ENCODE peak calls at places on chromosomes 11 and 22, in nine cellular contexts. U, Z, V, K, T, J, Q, H and F are unnamed samples.

GRCh38 chr11:836700-837099 is 3.9 kb downstream of the CD151 start:
- DNase-seq in U (no peak), Z (no peak), V (no peak), K (no peak), T (no peak), J (no peak), Q (no peak), H (no peak), F (no peak)

GRCh38 chr22:31160328-31160978 is 471 bp downstream of the RNF185 start:
- DNase-seq in U (no peak), Z (no peak), V (peak), K (no peak), T (no peak), J (peak), Q (no peak), H (no peak), F (no peak)

GRCh38 chr11:95296621-95297025 is 65.6 kb upstream of the SESN3 start:
- DNase-seq in U (no peak), Z (no peak), V (no peak), K (no peak), T (no peak), J (no peak), Q (no peak), H (no peak), F (no peak)

GRCh38 chr11:10205928-10206327 is 88.1 kb downstream of the SBF2 start:
- DNase-seq in U (no peak), Z (no peak), V (no peak), K (no peak), T (no peak), J (no peak), Q (no peak), H (peak), F (peak)

GRCh38 chr11:59208956-59209355 is 3.8 kb downstream of the MPEG1 start:
- DNase-seq in U (no peak), Z (peak), V (no peak), K (no peak), T (no peak), J (no peak), Q (no peak), H (no peak), F (no peak)

GRCh38 chr22:29218758-29219408 is 13.2 kb downstream of the EMID1 start:
- DNase-seq in U (no peak), Z (no peak), V (no peak), K (peak), T (no peak), J (no peak), Q (no peak), H (no peak), F (peak)

GRCh38 chr11:78379039-78379670 is 38.5 kb downstream of the GAB2 start:
- DNase-seq in U (no peak), Z (no peak), V (peak), K (no peak), T (no peak), J (peak), Q (no peak), H (no peak), F (no peak)

GRCh38 chr11:46348566-46348981 is 1.3 kb downstream of the DGKZ start:
- DNase-seq in U (no peak), Z (no peak), V (no peak), K (no peak), T (no peak), J (no peak), Q (no peak), H (no peak), F (no peak)

GRCh38 chr22:19824197-19825015 is 30.3 kb downstream of the GNB1L start:
- DNase-seq in U (no peak), Z (no peak), V (no peak), K (peak), T (no peak), J (no peak), Q (no peak), H (no peak), F (peak)

GRCh38 chr11:116948375-116948774 is 111.0 kb upstream of the APOA1 start:
- DNase-seq in U (no peak), Z (peak), V (peak), K (no peak), T (no peak), J (peak), Q (no peak), H (no peak), F (no peak)

GRCh38 chr11:73367482-73368024 is 8.6 kb upstream of the RELT start:
- DNase-seq in U (no peak), Z (no peak), V (no peak), K (no peak), T (no peak), J (no peak), Q (no peak), H (no peak), F (no peak)

GRCh38 chr11:65873280-65874156 is 918 bp upstream of the EFEMP2 start:
- DNase-seq in U (peak), Z (no peak), V (peak), K (peak), T (peak), J (peak), Q (peak), H (peak), F (peak)

GRCh38 chr22:42074846-42075245 is 798 bp downstream of the PHETA2 start:
- DNase-seq in U (no peak), Z (no peak), V (no peak), K (peak), T (no peak), J (no peak), Q (no peak), H (no peak), F (no peak)

GRCh38 chr11:10452211-10452767 is 2.8 kb upstream of the AMPD3 start:
- DNase-seq in U (no peak), Z (no peak), V (no peak), K (no peak), T (no peak), J (peak), Q (no peak), H (no peak), F (peak)

GRCh38 chr11:19441752-19442553 is 201.2 kb upstream of the E2F8 start:
- DNase-seq in U (no peak), Z (peak), V (no peak), K (no peak), T (peak), J (peak), Q (no peak), H (no peak), F (no peak)

GRCh38 chr11:2522636-2523255 is 77.9 kb downstream of the KCNQ1 start:
- DNase-seq in U (no peak), Z (no peak), V (no peak), K (peak), T (no peak), J (no peak), Q (no peak), H (peak), F (peak)

GRCh38 chr11:11984563-11984962 is 23.9 kb downstream of the DKK3 start:
- DNase-seq in U (no peak), Z (no peak), V (no peak), K (peak), T (no peak), J (no peak), Q (no peak), H (no peak), F (no peak)

GRCh38 chr11:102476069-102476468 is 23.5 kb upstream of the TMEM123 start:
- DNase-seq in U (no peak), Z (no peak), V (no peak), K (no peak), T (no peak), J (no peak), Q (no peak), H (no peak), F (no peak)

GRCh38 chr11:4891996-4892640 is 10.4 kb downstream of the OR51T1 start:
- DNase-seq in U (no peak), Z (peak), V (peak), K (no peak), T (no peak), J (peak), Q (no peak), H (no peak), F (peak)

GRCh38 chr22:50443202-50443601 is 31.6 kb downstream of the SBF1 start:
- DNase-seq in U (no peak), Z (no peak), V (no peak), K (no peak), T (no peak), J (no peak), Q (no peak), H (no peak), F (no peak)

GRCh38 chr11:78370406-78371172 is 47.0 kb downstream of the GAB2 start:
- DNase-seq in U (no peak), Z (no peak), V (no peak), K (no peak), T (no peak), J (no peak), Q (no peak), H (no peak), F (no peak)

GRCh38 chr11:16981651-16982194 is 32.5 kb downstream of the PLEKHA7 start:
- DNase-seq in U (no peak), Z (peak), V (peak), K (no peak), T (no peak), J (no peak), Q (no peak), H (peak), F (peak)

GRCh38 chr11:121111053-121111724 is 10.1 kb downstream of the TECTA start:
- DNase-seq in U (no peak), Z (no peak), V (no peak), K (no peak), T (no peak), J (no peak), Q (no peak), H (no peak), F (no peak)

GRCh38 chr11:73218106-73218829 is at the start of gene P2RY2:
- DNase-seq in U (no peak), Z (no peak), V (peak), K (peak), T (peak), J (peak), Q (no peak), H (peak), F (peak)

GRCh38 chr11:46560300-46561025 is 33.4 kb downstream of the AMBRA1 start:
- DNase-seq in U (no peak), Z (no peak), V (peak), K (no peak), T (no peak), J (peak), Q (no peak), H (no peak), F (no peak)

GRCh38 chr22:28750471-28750881 is 8.6 kb downstream of the HSCB start:
- DNase-seq in U (no peak), Z (peak), V (no peak), K (no peak), T (peak), J (no peak), Q (no peak), H (no peak), F (no peak)

GRCh38 chr11:10657308-10658271 is 36.0 kb downstream of the IRAG1 start:
- DNase-seq in U (no peak), Z (peak), V (no peak), K (no peak), T (no peak), J (peak), Q (no peak), H (no peak), F (no peak)

GRCh38 chr11:74719011-74719410 is 12.2 kb downstream of the CHRDL2 start:
- DNase-seq in U (no peak), Z (no peak), V (no peak), K (no peak), T (no peak), J (no peak), Q (no peak), H (no peak), F (no peak)